ENCODE peak calls at places on chromosomes 1 and 21, in four cellular contexts. Z is right lobe of liver, W is AG04450, U is GM06990. A is an unnamed sample.

GRCh38 chr1:84698151-84698651 is 7.9 kb upstream of the SSX2IP start:
- DNase-seq in W (peak; percentile 75), U (no peak), Z (no peak), A (peak; percentile 90)

GRCh38 chr1:224482619-224483018 is 48.0 kb upstream of the WDR26 start:
- DNase-seq in Z (no peak), U (no peak), W (no peak), A (peak; percentile 14)

GRCh38 chr1:101588677-101589076 is 351.9 kb downstream of the S1PR1 start:
- DNase-seq in Z (no peak), W (no peak), U (no peak), A (no peak)

GRCh38 chr1:205800973-205801703 is 11.9 kb downstream of the SLC41A1 start:
- DNase-seq in U (no peak), Z (no peak), W (no peak), A (no peak)

GRCh38 chr1:47993356-47993755 is 3.8 kb downstream of the TRABD2B start:
- DNase-seq in U (no peak), Z (no peak), W (no peak), A (no peak)

GRCh38 chr1:38502772-38503171 is 356.8 kb downstream of the RRAGC start:
- DNase-seq in W (no peak), Z (no peak), U (no peak), A (no peak)

GRCh38 chr1:53305650-53306049 is 22.2 kb downstream of the LRP8 start:
- DNase-seq in Z (no peak), U (no peak), W (no peak), A (no peak)

GRCh38 chr1:227869851-227870305 is 54.4 kb downstream of the PRSS38 start:
- DNase-seq in W (no peak), Z (no peak), U (no peak), A (no peak)

GRCh38 chr1:224375059-224375458 is 18.4 kb downstream of the CNIH4 start:
- DNase-seq in Z (no peak), W (no peak), U (no peak), A (no peak)

GRCh38 chr1:200147742-200148141 is 120.2 kb downstream of the NR5A2 start:
- DNase-seq in U (no peak), W (no peak), Z (no peak), A (no peak)

GRCh38 chr1:241641748-241642592 is 1.8 kb upstream of the CHML start:
- DNase-seq in Z (no peak), U (no peak), W (no peak), A (peak; percentile 83)

GRCh38 chr1:169809370-169810095 is 14.8 kb upstream of the METTL18 start:
- DNase-seq in W (peak; percentile 4), U (no peak), Z (no peak), A (peak; percentile 48)

GRCh38 chr1:22318279-22318983 is 133.2 kb upstream of the ZBTB40 start:
- DNase-seq in W (no peak), U (no peak), Z (no peak), A (no peak)

GRCh38 chr1:245663373-245663772 is 508.6 kb downstream of the KIF26B start:
- DNase-seq in U (no peak), W (no peak), Z (no peak), A (no peak)

GRCh38 chr1:208542309-208542708 is 298.1 kb upstream of the PLXNA2 start:
- DNase-seq in Z (no peak), U (no peak), W (no peak), A (no peak)

GRCh38 chr1:18240906-18241305 is 133.3 kb downstream of the IGSF21 start:
- DNase-seq in U (no peak), W (no peak), Z (no peak), A (no peak)

GRCh38 chr1:172421974-172422604 is 1.6 kb downstream of the C1orf105 start:
- DNase-seq in Z (no peak), U (no peak), W (no peak), A (no peak)

GRCh38 chr1:165138960-165139359 is 217.6 kb downstream of the LMX1A start:
- DNase-seq in Z (no peak), U (no peak), W (no peak), A (no peak)

GRCh38 chr21:33026299-33026858 is 644 bp downstream of the OLIG2 start:
- DNase-seq in W (no peak), U (no peak), Z (no peak), A (no peak)

GRCh38 chr1:7478797-7479499 is 292.1 kb upstream of the VAMP3 start:
- DNase-seq in Z (peak; percentile 54), W (peak; percentile 99), U (peak; percentile 43), A (peak; percentile 96)

GRCh38 chr1:8345621-8346415 is 27.9 kb downstream of the SLC45A1 start:
- DNase-seq in Z (no peak), U (no peak), W (no peak), A (no peak)

GRCh38 chr1:154329551-154330131 is 4.3 kb downstream of the ATP8B2 start:
- DNase-seq in Z (no peak), W (no peak), U (no peak), A (no peak)

GRCh38 chr1:234986750-234987414 is 141.8 kb downstream of the TOMM20 start:
- DNase-seq in U (no peak), Z (no peak), W (no peak), A (peak; percentile 94)

GRCh38 chr1:247966520-247967204 is 1.6 kb downstream of the OR2AK2 start:
- DNase-seq in W (no peak), Z (no peak), U (peak; percentile 33), A (no peak)

GRCh38 chr1:22406722-22407495 is 44.7 kb upstream of the ZBTB40 start:
- DNase-seq in Z (no peak), W (no peak), U (no peak), A (no peak)

GRCh38 chr1:212219679-212220463 is 65.3 kb upstream of the PPP2R5A start:
- DNase-seq in W (no peak), U (no peak), Z (no peak), A (peak; percentile 63)

GRCh38 chr1:171716620-171717019 is 25.2 kb downstream of the VAMP4 start:
- DNase-seq in U (no peak), W (no peak), Z (no peak), A (peak; percentile 24)

GRCh38 chr1:155801149-155801548 is 55.9 kb downstream of the GON4L start:
- DNase-seq in U (no peak), W (no peak), Z (no peak), A (peak; percentile 50)

GRCh38 chr1:241083285-241083684 is 273.7 kb downstream of the RGS7 start:
- DNase-seq in Z (no peak), W (no peak), U (no peak), A (no peak)

GRCh38 chr1:204130178-204130577 is 21.7 kb downstream of the ETNK2 start:
- DNase-seq in U (no peak), Z (peak; percentile 94), W (no peak), A (no peak)

GRCh38 chr1:107225706-107226105 is 84.9 kb downstream of the NTNG1 start:
- DNase-seq in W (no peak), Z (no peak), U (no peak), A (no peak)

GRCh38 chr1:150256193-150256548 is 1.4 kb upstream of the CA14 start:
- DNase-seq in U (no peak), W (no peak), Z (no peak), A (no peak)

GRCh38 chr1:181013144-181013543 is 9.5 kb downstream of the STX6 start:
- DNase-seq in Z (no peak), U (no peak), W (no peak), A (no peak)

GRCh38 chr1:184813528-184814089 is 59.0 kb upstream of the EDEM3 start:
- DNase-seq in Z (no peak), W (no peak), U (no peak), A (no peak)

GRCh38 chr21:38503588-38503987 is 5.3 kb upstream of the ERG start:
- DNase-seq in W (no peak), U (no peak), Z (no peak), A (peak; percentile 84)

GRCh38 chr1:237671935-237672334 is 218.8 kb downstream of the ZP4 start:
- DNase-seq in U (no peak), Z (no peak), W (no peak), A (no peak)

GRCh38 chr1:13651279-13651678 is 48.7 kb upstream of the PRDM2 start:
- DNase-seq in U (no peak), W (no peak), Z (no peak), A (peak; percentile 84)

GRCh38 chr1:86515597-86515996 is 31.3 kb upstream of the CLCA4 start:
- DNase-seq in Z (no peak), U (no peak), W (no peak), A (no peak)
- TF ChIP-seq CTCF in Z (peak; percentile 19), U (peak; percentile 21), W (peak; percentile 36), A (peak; percentile 38)

GRCh38 chr1:201481761-201482493 is 12.9 kb upstream of the PHLDA3 start:
- DNase-seq in W (no peak), Z (peak; percentile 86), U (peak; percentile 85), A (peak; percentile 84)
- H3K4me3 ChIP-seq in W (no peak overlapping the region), Z (peak overlapping the region; percentile 7), U (peak overlapping the region; percentile 30), A (peak overlapping the region; percentile 40)

DNA sequence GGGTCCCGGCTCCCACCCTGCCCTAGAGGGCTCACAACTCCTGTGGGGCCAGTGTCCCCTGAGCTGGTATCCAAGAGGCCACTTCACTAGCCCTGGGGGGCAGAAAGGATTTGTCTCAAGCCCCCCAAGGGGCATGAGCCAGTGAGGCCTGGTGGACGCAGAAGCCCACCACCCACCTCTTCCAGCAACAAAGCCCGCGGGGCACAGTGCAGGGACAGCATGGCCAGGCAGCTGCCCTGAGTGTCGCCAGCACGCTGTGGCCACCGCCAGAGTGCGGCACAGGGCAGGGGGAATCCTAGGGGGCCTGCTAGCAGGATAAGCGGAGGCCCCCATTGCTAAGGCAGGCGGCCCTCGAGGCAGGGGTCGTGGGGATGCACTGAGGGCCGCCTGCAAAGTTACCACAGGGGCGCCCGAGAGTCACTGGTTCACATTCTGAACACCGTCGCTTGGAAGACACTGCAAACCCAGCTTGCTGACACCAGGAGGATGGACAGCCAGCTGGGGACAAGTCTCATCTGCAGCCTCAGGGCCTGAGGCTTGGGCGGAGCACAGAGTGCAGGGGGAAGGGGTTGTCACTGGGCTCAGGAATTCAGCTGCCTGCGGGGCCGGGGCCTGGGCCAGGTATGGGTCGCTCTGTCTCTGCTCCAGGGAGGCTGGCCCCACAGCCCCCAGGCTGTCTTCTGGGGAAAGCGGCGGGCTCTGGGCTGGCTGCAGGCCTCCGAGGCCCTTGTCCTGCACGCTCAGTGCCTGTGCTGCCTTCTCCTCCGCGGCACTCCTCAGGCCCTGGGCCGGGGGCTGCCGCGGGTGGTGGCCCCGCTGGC is 26.8 kb downstream of the SLC19A1 start:
- DNase-seq in W (no peak), Z (peak; percentile 20), U (no peak), A (no peak)
- TF ChIP-seq CTCF in W (no peak), Z (no peak), U (no peak), A (no peak)

DNA sequence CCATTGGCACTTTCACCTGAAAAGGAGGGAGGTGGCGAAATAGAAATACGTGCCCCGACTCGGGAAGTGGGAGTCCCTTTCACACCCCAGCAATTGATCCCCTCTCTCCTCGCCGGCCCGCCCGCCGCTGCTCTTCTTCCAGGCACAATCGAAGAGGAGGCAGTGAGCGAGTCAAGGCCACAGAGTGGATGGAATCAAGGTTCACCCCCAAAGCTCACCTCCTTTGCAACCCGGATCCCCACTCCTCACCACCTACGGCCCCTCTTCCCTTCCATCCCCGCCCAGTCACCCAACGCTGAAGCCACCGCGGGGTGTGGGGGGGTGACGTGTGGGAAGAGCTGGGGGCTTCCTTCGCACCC is 771 bp downstream of the PLPPR5 start:
- DNase-seq in W (no peak), U (no peak), Z (peak; percentile 19), A (no peak)
- H3K4me3 ChIP-seq in W (peak overlapping the region; percentile 55), U (no peak overlapping the region), Z (no peak overlapping the region), A (no peak overlapping the region)

GRCh38 chr1:183306317-183307042 is 111.7 kb downstream of the NMNAT2 start:
- DNase-seq in W (no peak), Z (peak; percentile 57), U (peak; percentile 15), A (no peak)
- TF ChIP-seq CTCF in W (peak; percentile 42), Z (peak; percentile 43), U (peak; percentile 49), A (peak; percentile 34)